ENCODE peak calls at places on chromosome 11, in nine cellular contexts. D is tibial artery, H is right lobe of liver, B is dorsolateral prefrontal cortex, X is ovary, V is OCI-LY7, N is PC-3, S is coronary artery, I is psoas muscle. A is an unnamed sample.

GRCh38 chr11:113273720-113274119 is 40.7 kb upstream of the TTC12 start:
- DNase-seq in D (no peak), H (no peak), B (no peak), X (no peak), V (no peak), N (no peak), S (no peak), I (no peak), A (no peak)

GRCh38 chr11:107770546-107770945 is 58.7 kb upstream of the SLN start:
- DNase-seq in D (no peak), H (no peak), B (no peak), X (no peak), V (no peak), N (peak; percentile 51), S (no peak), I (no peak), A (no peak)

GRCh38 chr11:23924226-23924625 is 572.6 kb upstream of the LUZP2 start:
- DNase-seq in D (no peak), H (no peak), B (no peak), X (no peak), V (no peak), N (no peak), S (no peak), I (no peak), A (no peak)

GRCh38 chr11:3954448-3955298 is 99.2 kb downstream of the STIM1 start:
- DNase-seq in D (no peak), H (no peak), B (no peak), X (no peak), V (no peak), N (peak; percentile 80), S (no peak), I (no peak), A (no peak)

GRCh38 chr11:2688381-2689231 is 11.2 kb downstream of the KCNQ1OT1 start:
- DNase-seq in D (peak; percentile 43), H (peak; percentile 35), B (no peak), X (peak; percentile 34), V (no peak), N (no peak), S (no peak), I (no peak), A (no peak)

GRCh38 chr11:43119275-43119970 is 192.4 kb upstream of the API5 start:
- DNase-seq in D (no peak), H (no peak), B (no peak), X (no peak), V (no peak), N (peak; percentile 11), S (no peak), I (no peak), A (no peak)

GRCh38 chr11:76824083-76824939 is 36.4 kb upstream of the ACER3 start:
- DNase-seq in D (no peak), H (no peak), B (no peak), X (no peak), V (no peak), N (peak; percentile 78), S (no peak), I (no peak), A (no peak)

GRCh38 chr11:47415949-47416472 is 7.6 kb downstream of the SLC39A13 start:
- DNase-seq in D (peak; percentile 96), H (no peak), B (no peak), X (peak; percentile 91), V (no peak), N (peak; percentile 89), S (peak; percentile 93), I (peak; percentile 90), A (peak; percentile 92)

GRCh38 chr11:130652671-130653335 is 204.4 kb downstream of the ADAMTS15 start:
- DNase-seq in D (peak; percentile 95), H (no peak), B (no peak), X (peak; percentile 61), V (no peak), N (no peak), S (peak; percentile 87), I (peak; percentile 79), A (peak; percentile 74)

GRCh38 chr11:12810497-12810896 is 136.3 kb downstream of the TEAD1 start:
- DNase-seq in D (no peak), H (no peak), B (no peak), X (peak; percentile 56), V (no peak), N (no peak), S (no peak), I (no peak), A (no peak)

GRCh38 chr11:69493931-69494821 is 12.7 kb downstream of the LINC01488 start:
- DNase-seq in D (no peak), H (peak; percentile 37), B (no peak), X (no peak), V (no peak), N (no peak), S (no peak), I (peak; percentile 10), A (peak; percentile 43)

GRCh38 chr11:67484847-67485311 is 2.1 kb downstream of the AIP start:
- DNase-seq in D (peak; percentile 62), H (peak; percentile 50), B (no peak), X (no peak), V (peak; percentile 85), N (no peak), S (no peak), I (no peak), A (peak; percentile 56)

GRCh38 chr11:127395034-127395433 is 394.5 kb upstream of the KIRREL3 start:
- DNase-seq in D (no peak), H (no peak), B (no peak), X (no peak), V (no peak), N (no peak), S (no peak), I (no peak), A (no peak)

GRCh38 chr11:127390465-127390864 is 389.9 kb upstream of the KIRREL3 start:
- DNase-seq in D (no peak), H (no peak), B (no peak), X (no peak), V (no peak), N (no peak), S (no peak), I (no peak), A (no peak)

GRCh38 chr11:127392575-127392974 is 392.0 kb upstream of the KIRREL3 start:
- DNase-seq in D (no peak), H (no peak), B (no peak), X (no peak), V (no peak), N (no peak), S (no peak), I (no peak), A (no peak)
- TF ChIP-seq CTCF in D (no peak), H (no peak), B (no peak), X (no peak), V (no peak), N (no peak), S (no peak), I (no peak), A (no peak)

DNA sequence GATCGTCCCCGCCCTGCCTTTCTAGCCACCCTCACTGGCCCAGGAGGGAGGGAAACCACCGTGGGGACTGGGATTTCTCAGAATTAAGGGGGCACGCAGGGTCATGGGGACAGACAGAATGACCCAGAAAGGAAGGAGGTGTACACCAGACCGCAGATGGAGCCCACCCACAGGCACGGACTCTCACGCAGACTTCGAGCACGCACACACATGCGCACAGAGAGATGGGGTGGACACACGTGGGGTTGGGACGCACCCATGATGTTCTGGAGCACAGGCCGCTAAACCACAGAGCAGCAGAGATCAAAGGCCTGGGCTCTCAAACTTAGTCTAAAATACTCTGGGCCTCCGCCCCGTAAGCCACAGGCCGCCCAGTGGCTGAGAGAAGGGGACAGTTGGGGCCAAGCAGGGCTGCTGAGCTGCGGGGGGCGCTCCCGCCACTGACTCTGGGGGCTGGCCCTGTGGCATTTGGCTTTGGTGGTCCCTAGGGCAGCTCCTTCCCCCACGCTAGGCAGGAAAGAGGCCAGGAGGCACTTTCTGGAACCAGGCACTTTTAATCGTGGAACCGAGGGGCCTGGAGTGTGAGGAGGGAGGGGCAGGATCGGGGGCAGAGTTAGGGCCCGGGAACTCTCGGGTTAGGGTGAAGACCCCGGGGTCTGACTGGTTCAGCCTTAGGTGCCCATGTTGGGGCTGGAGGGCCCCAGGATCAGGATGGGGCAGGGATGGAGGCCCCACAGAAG is 1.5 kb downstream of the IFITM5 start:
- DNase-seq in D (peak; percentile 55), H (peak; percentile 38), B (no peak), X (peak; percentile 36), V (no peak), N (no peak), S (no peak), I (peak; percentile 23), A (peak; percentile 54)
- H3K27ac ChIP-seq in D (no peak overlapping the region), H (no peak overlapping the region), B (no peak overlapping the region), X (no peak overlapping the region), V (no peak overlapping the region), N (no peak overlapping the region), S (no peak overlapping the region), I (no peak overlapping the region), A (peak overlapping the region; percentile 9)

DNA sequence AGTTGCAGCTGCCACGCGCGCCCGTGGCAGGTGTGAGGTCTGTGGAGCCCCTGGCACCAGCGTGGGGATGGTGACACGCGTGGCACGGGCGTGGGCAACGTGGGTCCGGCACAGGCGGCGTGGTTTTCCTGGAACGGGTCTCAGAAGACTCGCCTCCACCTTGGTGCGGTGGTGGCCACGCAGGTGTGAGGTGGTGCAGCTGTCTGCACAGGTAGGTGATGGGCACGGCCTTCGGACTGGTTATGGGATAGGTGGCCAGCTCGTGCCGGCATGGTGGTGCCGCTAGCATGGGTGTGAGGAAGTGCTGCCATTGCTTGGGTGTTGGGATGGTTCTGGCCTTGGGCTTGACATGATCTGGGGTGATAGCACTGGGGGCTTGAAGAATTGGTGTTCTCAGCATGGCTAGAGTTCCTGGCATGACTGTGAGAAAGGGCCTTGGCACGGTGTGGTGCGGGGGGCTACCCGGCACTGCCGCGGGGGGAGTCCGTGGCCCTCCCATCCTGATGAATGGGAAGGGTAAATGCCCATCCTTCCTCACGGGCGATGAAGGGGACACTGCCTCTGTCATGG is 516 bp downstream of the DAGLA start:
- DNase-seq in D (no peak), H (no peak), B (no peak), X (no peak), V (no peak), N (no peak), S (no peak), I (no peak), A (no peak)
- H3K4me3 ChIP-seq in D (peak overlapping the region; percentile 55), H (peak overlapping the region; percentile 29), B (peak overlapping the region; percentile 77), X (peak overlapping the region; percentile 39), V (no peak overlapping the region), N (peak overlapping the region; percentile 78), S (peak overlapping the region; percentile 81), I (peak overlapping the region; percentile 70), A (peak overlapping the region; percentile 56)

DNA sequence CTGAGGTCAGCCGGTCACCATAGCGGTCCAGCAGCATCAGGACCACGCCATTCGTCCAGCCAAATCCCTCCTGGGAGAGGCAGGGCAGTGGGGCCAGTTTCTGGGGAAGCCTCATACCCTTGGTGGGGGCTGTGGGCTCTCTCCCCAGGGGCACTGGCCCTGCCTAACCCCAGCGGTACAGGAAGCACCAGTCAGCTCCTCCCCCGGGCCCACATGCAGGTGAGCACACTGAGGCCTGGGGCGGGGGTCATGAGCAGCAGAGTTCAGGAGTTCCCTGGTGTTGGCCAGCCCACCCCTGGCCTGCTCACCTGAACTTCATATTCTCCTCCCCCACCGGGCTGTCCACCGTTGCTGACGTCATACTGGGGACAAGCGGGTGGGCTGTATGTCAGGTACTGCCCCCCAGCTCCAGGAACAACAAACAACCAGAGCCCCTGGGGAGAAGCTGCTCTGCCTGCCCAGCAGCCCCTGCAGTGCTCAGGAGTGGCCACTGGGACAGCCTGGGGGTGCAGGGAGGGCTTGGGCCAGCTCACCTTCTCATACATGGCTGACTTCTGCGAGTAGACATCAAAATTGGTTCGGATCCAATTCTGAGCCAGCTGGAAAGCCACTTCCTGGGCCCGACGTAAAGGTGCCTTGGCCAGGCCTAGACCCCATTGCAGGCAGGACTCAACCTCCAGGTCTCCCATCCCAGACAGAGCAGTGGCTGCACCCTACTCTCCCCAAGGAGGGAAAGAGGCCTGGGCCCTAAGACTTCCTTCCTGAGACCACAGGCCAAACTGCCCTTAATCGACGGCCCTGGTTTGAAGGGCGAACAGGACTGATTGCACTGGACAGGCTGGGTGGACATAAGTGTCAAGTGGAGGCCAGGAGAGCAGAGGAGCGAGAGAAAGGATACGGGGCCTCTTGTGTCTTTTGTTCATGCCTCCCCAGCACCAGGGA is 20.8 kb downstream of the TREH start:
- DNase-seq in D (peak; percentile 72), H (no peak), B (no peak), X (peak; percentile 52), V (no peak), N (peak; percentile 20), S (no peak), I (no peak), A (no peak)
- TF ChIP-seq CTCF in D (peak; percentile 17), H (no peak), B (no peak), X (no peak), V (no peak), N (no peak), S (no peak), I (no peak), A (no peak)